ENCODE peak calls at places on chromosomes 16 and 17, in five cellular contexts. A is lung, D is transverse colon, T is body of pancreas, G is fibroblast of lung. Y is an unnamed sample.

GRCh38 chr16:68000450-68000849 is 1.2 kb upstream of the DPEP2 start:
- DNase-seq in A (no peak), D (no peak), T (no peak), G (no peak), Y (no peak)

GRCh38 chr17:82180776-82181528 is 31.7 kb downstream of the CCDC57 start:
- DNase-seq in A (no peak), D (no peak), T (peak; percentile 44), G (no peak), Y (no peak)

GRCh38 chr17:43449470-43450202 is 34.1 kb upstream of the DHX8 start:
- DNase-seq in A (peak; percentile 39), D (no peak), T (peak; percentile 47), G (no peak), Y (no peak)

GRCh38 chr17:63760771-63761539 is 12.4 kb downstream of the CCDC47 start:
- DNase-seq in A (no peak), D (no peak), T (no peak), G (peak; percentile 9), Y (no peak)

GRCh38 chr17:82407255-82407654 is 10.9 kb upstream of the HEXD start:
- DNase-seq in A (no peak), D (no peak), T (no peak), G (peak; percentile 71), Y (no peak)

GRCh38 chr17:81854974-81855774 is 5.2 kb downstream of the P4HB start:
- DNase-seq in A (no peak), D (no peak), T (peak; percentile 82), G (peak; percentile 28), Y (peak; percentile 64)

GRCh38 chr16:8888951-8889892 is 7.1 kb downstream of the LITAFD start:
- DNase-seq in A (no peak), D (no peak), T (no peak), G (no peak), Y (peak; percentile 19)

GRCh38 chr17:56367381-56367780 is 214.1 kb downstream of the ANKFN1 start:
- DNase-seq in A (no peak), D (no peak), T (no peak), G (no peak), Y (no peak)

GRCh38 chr17:75352079-75352569 is 53.4 kb downstream of the GRB2 start:
- DNase-seq in A (no peak), D (no peak), T (peak; percentile 75), G (peak; percentile 44), Y (no peak)

GRCh38 chr17:81996232-81996756 is 18.9 kb downstream of the ASPSCR1 start:
- DNase-seq in A (no peak), D (no peak), T (no peak), G (no peak), Y (no peak)

GRCh38 chr17:50177983-50178834 is 12.4 kb downstream of the SGCA start:
- DNase-seq in A (peak; percentile 74), D (peak; percentile 79), T (peak; percentile 86), G (peak; percentile 99), Y (peak; percentile 81)

GRCh38 chr16:29961479-29962343 is at the start of gene TMEM219:
- DNase-seq in A (peak; percentile 92), D (peak; percentile 94), T (peak; percentile 93), G (peak; percentile 77), Y (peak; percentile 89)
- TF ChIP-seq CTCF in A (peak; percentile 31), D (peak; percentile 83), T (peak; percentile 78), G (peak; percentile 41), Y (peak; percentile 57)

GRCh38 chr16:30853758-30854157 is 40.1 kb downstream of the BCL7C start:
- DNase-seq in A (no peak), D (no peak), T (no peak), G (no peak), Y (no peak)
- H3K4me3 ChIP-seq in A (no peak overlapping the region), D (no peak overlapping the region), T (no peak overlapping the region), G (no peak overlapping the region), Y (no peak overlapping the region)

GRCh38 chr17:78117027-78117981 is 11.3 kb downstream of the TMC6 start:
- DNase-seq in A (no peak), D (peak; percentile 53), T (peak; percentile 74), G (peak; percentile 20), Y (no peak)
- H3K36me3 ChIP-seq in A (peaks cover 58% of the 10 kb centered on the region), D (peaks cover 3% of the 10 kb centered on the region), T (no peaks in the 10 kb centered on the region), G (no peaks in the 10 kb centered on the region), Y (no peaks in the 10 kb centered on the region)

GRCh38 chr16:84905965-84906460 is 86.2 kb downstream of the CRISPLD2 start:
- DNase-seq in A (no peak), D (no peak), T (no peak), G (no peak), Y (no peak)
- TF ChIP-seq CTCF in A (no peak), D (no peak), T (no peak), G (no peak), Y (no peak)

DNA sequence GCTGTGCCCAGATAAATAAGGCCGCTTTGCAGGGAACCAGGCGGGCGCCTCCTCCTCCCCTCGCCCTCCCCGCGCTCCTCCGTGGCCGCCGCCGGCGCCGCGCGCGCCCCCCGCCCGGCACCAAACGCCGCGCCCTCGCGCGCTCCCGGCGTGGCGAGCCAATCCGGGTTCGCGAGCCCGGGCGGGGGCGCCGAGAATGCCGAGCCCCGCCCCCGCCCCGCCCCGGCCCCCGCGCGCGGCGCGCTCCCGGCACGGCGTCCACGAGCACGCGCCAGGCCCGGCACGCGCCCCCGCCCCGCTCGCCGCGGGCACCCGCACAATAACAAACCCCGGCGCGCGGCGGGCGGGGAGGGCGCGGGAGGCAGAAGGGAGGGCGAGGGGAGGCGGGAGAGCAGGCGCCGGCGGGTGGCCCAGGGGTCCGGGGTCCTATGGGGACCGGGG is at the start of gene FBXL16:
- DNase-seq in A (no peak), D (no peak), T (no peak), G (no peak), Y (no peak)
- H3K4me3 ChIP-seq in A (no peak within 1 kb of the TSS), D (no peak within 1 kb of the TSS), T (no peak within 1 kb of the TSS), G (no peak within 1 kb of the TSS), Y (no peak within 1 kb of the TSS)

DNA sequence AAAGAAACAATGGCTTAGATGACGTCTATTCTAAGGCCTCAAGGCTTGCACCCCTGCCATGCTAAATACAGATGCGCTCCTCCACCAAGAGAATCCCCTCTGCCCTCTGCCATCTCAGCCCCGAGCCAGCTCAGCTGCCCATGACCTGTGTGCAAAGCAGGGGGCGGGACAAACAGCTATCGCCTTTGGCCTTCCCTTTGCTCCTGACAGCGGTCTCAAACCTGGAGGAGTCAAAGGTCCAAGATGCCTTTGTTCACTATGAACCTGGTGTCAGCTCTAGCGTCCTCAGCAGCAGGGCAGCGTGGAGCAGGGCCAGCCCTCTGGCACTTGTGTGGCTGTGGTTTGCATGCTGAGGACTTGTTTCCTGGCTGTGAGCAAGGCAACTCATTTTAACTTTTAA is 12.3 kb downstream of the SLX4 start:
- DNase-seq in A (no peak), D (no peak), T (no peak), G (no peak), Y (no peak)
- H3K36me3 ChIP-seq in A (peaks cover 16% of the 10 kb centered on the region), D (no peaks in the 10 kb centered on the region), T (no peaks in the 10 kb centered on the region), G (peaks cover 5% of the 10 kb centered on the region), Y (no peaks in the 10 kb centered on the region)

GRCh38 chr16:52548261-52549010 is 1.5 kb upstream of the TOX3 start:
- DNase-seq in A (no peak), D (no peak), T (no peak), G (no peak), Y (no peak)

GRCh38 chr16:52547834-52548215 is 882 bp upstream of the TOX3 start:
- DNase-seq in A (no peak), D (no peak), T (no peak), G (no peak), Y (no peak)

GRCh38 chr16:52547001-52547833 is at the start of gene TOX3:
- DNase-seq in A (no peak), D (peak; percentile 74), T (peak; percentile 72), G (no peak), Y (peak; percentile 26)

GRCh38 chr16:52546291-52546941 is 527 bp downstream of the TOX3 start:
- DNase-seq in A (no peak), D (no peak), T (no peak), G (no peak), Y (no peak)

GRCh38 chr16:52549011-52549692 is 2.2 kb upstream of the TOX3 start:
- DNase-seq in A (no peak), D (no peak), T (no peak), G (no peak), Y (no peak)
- TF ChIP-seq CTCF in A (no peak), D (peak; percentile 40), T (no peak), G (peak; percentile 62), Y (no peak)